ENCODE peak calls at places on chromosomes 3 and 15, in eight cellular contexts. One of them, this sample, is unnamed.

GRCh38 chr3:24341668-24342067 is 153.0 kb downstream of the THRB start:
- DNase-seq in astrocyte of the spinal cord: no peak
- DNase-seq in psoas muscle: no peak
- DNase-seq in transverse colon: no peak
- DNase-seq in ascending aorta: no peak
- DNase-seq in esophagus muscularis mucosa: no peak
- DNase-seq in epithelial cell of esophagus: no peak
- DNase-seq in pancreas: no peak
- DNase-seq in this sample: no peak

GRCh38 chr3:144085964-144086363 is 114.3 kb downstream of the DIPK2A start:
- DNase-seq in astrocyte of the spinal cord: peak
- DNase-seq in pancreas: no peak
- DNase-seq in psoas muscle: no peak
- DNase-seq in esophagus muscularis mucosa: no peak
- DNase-seq in transverse colon: no peak
- DNase-seq in epithelial cell of esophagus: peak
- DNase-seq in ascending aorta: no peak
- DNase-seq in this sample: peak

GRCh38 chr15:69119692-69120395 is 40.6 kb upstream of the GLCE start:
- DNase-seq in psoas muscle: no peak
- DNase-seq in astrocyte of the spinal cord: no peak
- DNase-seq in esophagus muscularis mucosa: no peak
- DNase-seq in transverse colon: no peak
- DNase-seq in pancreas: no peak
- DNase-seq in epithelial cell of esophagus: no peak
- DNase-seq in ascending aorta: no peak
- DNase-seq in this sample: no peak

GRCh38 chr3:143120716-143121239 is 1.2 kb downstream of the CHST2 start:
- DNase-seq in esophagus muscularis mucosa: no peak
- DNase-seq in epithelial cell of esophagus: peak
- DNase-seq in psoas muscle: no peak
- DNase-seq in pancreas: no peak
- DNase-seq in transverse colon: peak
- DNase-seq in astrocyte of the spinal cord: peak
- DNase-seq in ascending aorta: no peak
- DNase-seq in this sample: peak

GRCh38 chr3:140250010-140250825 is 315.2 kb downstream of the CLSTN2 start:
- DNase-seq in astrocyte of the spinal cord: no peak
- DNase-seq in ascending aorta: no peak
- DNase-seq in epithelial cell of esophagus: no peak
- DNase-seq in esophagus muscularis mucosa: peak
- DNase-seq in psoas muscle: peak
- DNase-seq in transverse colon: no peak
- DNase-seq in pancreas: no peak
- DNase-seq in this sample: no peak

GRCh38 chr3:177811111-177811510 is 613.8 kb upstream of the TBL1XR1 start:
- DNase-seq in psoas muscle: no peak
- DNase-seq in astrocyte of the spinal cord: no peak
- DNase-seq in ascending aorta: no peak
- DNase-seq in esophagus muscularis mucosa: no peak
- DNase-seq in pancreas: no peak
- DNase-seq in transverse colon: no peak
- DNase-seq in epithelial cell of esophagus: no peak
- DNase-seq in this sample: no peak

GRCh38 chr3:66693461-66693912 is 192.7 kb upstream of the LRIG1 start:
- DNase-seq in esophagus muscularis mucosa: no peak
- DNase-seq in pancreas: peak
- DNase-seq in transverse colon: peak
- DNase-seq in astrocyte of the spinal cord: peak
- DNase-seq in psoas muscle: peak
- DNase-seq in epithelial cell of esophagus: peak
- DNase-seq in ascending aorta: no peak
- DNase-seq in this sample: peak

GRCh38 chr15:71792521-71792920 is 17.8 kb upstream of the NR2E3 start:
- DNase-seq in psoas muscle: no peak
- DNase-seq in transverse colon: no peak
- DNase-seq in esophagus muscularis mucosa: no peak
- DNase-seq in astrocyte of the spinal cord: peak
- DNase-seq in epithelial cell of esophagus: peak
- DNase-seq in pancreas: no peak
- DNase-seq in ascending aorta: no peak
- DNase-seq in this sample: peak

GRCh38 chr3:124700880-124701684 is 29.2 kb upstream of the UMPS start:
- DNase-seq in transverse colon: no peak
- DNase-seq in ascending aorta: no peak
- DNase-seq in epithelial cell of esophagus: no peak
- DNase-seq in psoas muscle: no peak
- DNase-seq in astrocyte of the spinal cord: peak
- DNase-seq in pancreas: peak
- DNase-seq in esophagus muscularis mucosa: no peak
- DNase-seq in this sample: peak

GRCh38 chr3:3196148-3196861 is 16.8 kb upstream of the CRBN start:
- DNase-seq in astrocyte of the spinal cord: no peak
- DNase-seq in pancreas: no peak
- DNase-seq in epithelial cell of esophagus: peak
- DNase-seq in transverse colon: no peak
- DNase-seq in esophagus muscularis mucosa: no peak
- DNase-seq in psoas muscle: no peak
- DNase-seq in ascending aorta: no peak
- DNase-seq in this sample: no peak

GRCh38 chr3:32175607-32176197 is 62.8 kb upstream of the CMTM8 start:
- DNase-seq in ascending aorta: no peak
- DNase-seq in esophagus muscularis mucosa: no peak
- DNase-seq in pancreas: no peak
- DNase-seq in epithelial cell of esophagus: peak
- DNase-seq in psoas muscle: no peak
- DNase-seq in astrocyte of the spinal cord: peak
- DNase-seq in transverse colon: peak
- DNase-seq in this sample: peak

GRCh38 chr3:187811580-187812250 is 66.4 kb upstream of the BCL6 start:
- DNase-seq in ascending aorta: no peak
- DNase-seq in astrocyte of the spinal cord: peak
- DNase-seq in pancreas: no peak
- DNase-seq in epithelial cell of esophagus: peak
- DNase-seq in psoas muscle: no peak
- DNase-seq in transverse colon: no peak
- DNase-seq in esophagus muscularis mucosa: no peak
- DNase-seq in this sample: peak

GRCh38 chr3:143428351-143428750 is 308.8 kb downstream of the CHST2 start:
- DNase-seq in astrocyte of the spinal cord: no peak
- DNase-seq in psoas muscle: no peak
- DNase-seq in transverse colon: no peak
- DNase-seq in ascending aorta: no peak
- DNase-seq in pancreas: no peak
- DNase-seq in esophagus muscularis mucosa: no peak
- DNase-seq in epithelial cell of esophagus: no peak
- DNase-seq in this sample: no peak

GRCh38 chr15:82093774-82094211 is 48.0 kb upstream of the MEX3B start:
- DNase-seq in ascending aorta: no peak
- DNase-seq in esophagus muscularis mucosa: no peak
- DNase-seq in astrocyte of the spinal cord: peak
- DNase-seq in pancreas: no peak
- DNase-seq in psoas muscle: no peak
- DNase-seq in epithelial cell of esophagus: peak
- DNase-seq in transverse colon: no peak
- DNase-seq in this sample: peak

GRCh38 chr3:130014526-130014925 is 40.0 kb downstream of the TRH start:
- DNase-seq in epithelial cell of esophagus: no peak
- DNase-seq in pancreas: no peak
- DNase-seq in transverse colon: no peak
- DNase-seq in esophagus muscularis mucosa: no peak
- DNase-seq in ascending aorta: no peak
- DNase-seq in astrocyte of the spinal cord: no peak
- DNase-seq in psoas muscle: no peak
- DNase-seq in this sample: peak

GRCh38 chr3:31486865-31487533 is 45.7 kb upstream of the STT3B start:
- DNase-seq in ascending aorta: no peak
- DNase-seq in esophagus muscularis mucosa: peak
- DNase-seq in astrocyte of the spinal cord: no peak
- DNase-seq in pancreas: no peak
- DNase-seq in psoas muscle: no peak
- DNase-seq in epithelial cell of esophagus: no peak
- DNase-seq in transverse colon: no peak
- DNase-seq in this sample: no peak

GRCh38 chr3:59286791-59287531 is 237.1 kb upstream of the CFAP20DC start:
- DNase-seq in psoas muscle: no peak
- DNase-seq in ascending aorta: no peak
- DNase-seq in epithelial cell of esophagus: peak
- DNase-seq in pancreas: peak
- DNase-seq in esophagus muscularis mucosa: no peak
- DNase-seq in transverse colon: no peak
- DNase-seq in astrocyte of the spinal cord: no peak
- DNase-seq in this sample: peak

GRCh38 chr15:85024509-85025336 is 43.1 kb downstream of the PDE8A start:
- DNase-seq in psoas muscle: no peak
- DNase-seq in ascending aorta: no peak
- DNase-seq in transverse colon: no peak
- DNase-seq in pancreas: no peak
- DNase-seq in epithelial cell of esophagus: peak
- DNase-seq in astrocyte of the spinal cord: peak
- DNase-seq in esophagus muscularis mucosa: no peak
- DNase-seq in this sample: peak

GRCh38 chr15:34336947-34337556 is 529 bp downstream of the SLC12A6 start:
- DNase-seq in esophagus muscularis mucosa: no peak
- DNase-seq in ascending aorta: no peak
- DNase-seq in psoas muscle: no peak
- DNase-seq in epithelial cell of esophagus: no peak
- DNase-seq in transverse colon: peak
- DNase-seq in astrocyte of the spinal cord: no peak
- DNase-seq in pancreas: no peak
- DNase-seq in this sample: no peak

GRCh38 chr3:190172751-190173150 is 52.1 kb upstream of the P3H2 start:
- DNase-seq in esophagus muscularis mucosa: no peak
- DNase-seq in pancreas: no peak
- DNase-seq in ascending aorta: no peak
- DNase-seq in psoas muscle: no peak
- DNase-seq in astrocyte of the spinal cord: no peak
- DNase-seq in epithelial cell of esophagus: peak
- DNase-seq in transverse colon: no peak
- DNase-seq in this sample: peak

GRCh38 chr15:77013786-77014136 is 18.8 kb downstream of the PSTPIP1 start:
- DNase-seq in ascending aorta: no peak
- DNase-seq in astrocyte of the spinal cord: no peak
- DNase-seq in epithelial cell of esophagus: peak
- DNase-seq in transverse colon: peak
- DNase-seq in pancreas: no peak
- DNase-seq in psoas muscle: peak
- DNase-seq in esophagus muscularis mucosa: no peak
- DNase-seq in this sample: no peak

GRCh38 chr15:80484312-80484981 is 80.3 kb downstream of the ARNT2 start:
- DNase-seq in astrocyte of the spinal cord: peak
- DNase-seq in pancreas: no peak
- DNase-seq in psoas muscle: no peak
- DNase-seq in esophagus muscularis mucosa: no peak
- DNase-seq in ascending aorta: no peak
- DNase-seq in transverse colon: no peak
- DNase-seq in epithelial cell of esophagus: no peak
- DNase-seq in this sample: peak
- H3K4me3 ChIP-seq in astrocyte of the spinal cord: no peak
- H3K4me3 ChIP-seq in pancreas: no peak
- H3K4me3 ChIP-seq in psoas muscle: no peak
- H3K4me3 ChIP-seq in esophagus muscularis mucosa: no peak
- H3K4me3 ChIP-seq in ascending aorta: no peak
- H3K4me3 ChIP-seq in transverse colon: no peak
- H3K4me3 ChIP-seq in epithelial cell of esophagus: no peak
- H3K4me3 ChIP-seq in this sample: no peak

GRCh38 chr3:25661694-25662455 is 2.8 kb downstream of the TOP2B start:
- DNase-seq in astrocyte of the spinal cord: no peak
- DNase-seq in ascending aorta: no peak
- DNase-seq in psoas muscle: no peak
- DNase-seq in esophagus muscularis mucosa: no peak
- DNase-seq in epithelial cell of esophagus: peak
- DNase-seq in transverse colon: no peak
- DNase-seq in pancreas: no peak
- DNase-seq in this sample: peak
- TF ChIP-seq CTCF in astrocyte of the spinal cord: no peak
- TF ChIP-seq CTCF in ascending aorta: no peak
- TF ChIP-seq CTCF in psoas muscle: no peak
- TF ChIP-seq CTCF in esophagus muscularis mucosa: peak
- TF ChIP-seq CTCF in epithelial cell of esophagus: no peak
- TF ChIP-seq CTCF in transverse colon: no peak
- TF ChIP-seq CTCF in pancreas: no peak
- TF ChIP-seq CTCF in this sample: no peak

GRCh38 chr3:60758169-60758568 is 493.1 kb downstream of the FHIT start:
- DNase-seq in esophagus muscularis mucosa: no peak
- DNase-seq in pancreas: no peak
- DNase-seq in psoas muscle: no peak
- DNase-seq in ascending aorta: no peak
- DNase-seq in transverse colon: no peak
- DNase-seq in astrocyte of the spinal cord: no peak
- DNase-seq in epithelial cell of esophagus: no peak
- DNase-seq in this sample: no peak
- H3K4me3 ChIP-seq in esophagus muscularis mucosa: no peak
- H3K4me3 ChIP-seq in pancreas: no peak
- H3K4me3 ChIP-seq in psoas muscle: no peak
- H3K4me3 ChIP-seq in ascending aorta: no peak
- H3K4me3 ChIP-seq in transverse colon: no peak
- H3K4me3 ChIP-seq in astrocyte of the spinal cord: no peak
- H3K4me3 ChIP-seq in epithelial cell of esophagus: no peak
- H3K4me3 ChIP-seq in this sample: no peak

GRCh38 chr15:57340673-57341259 is 35.5 kb upstream of the CGNL1 start:
- DNase-seq in epithelial cell of esophagus: peak
- DNase-seq in ascending aorta: no peak
- DNase-seq in astrocyte of the spinal cord: peak
- DNase-seq in psoas muscle: no peak
- DNase-seq in transverse colon: peak
- DNase-seq in pancreas: peak
- DNase-seq in esophagus muscularis mucosa: no peak
- DNase-seq in this sample: peak

GRCh38 chr15:57343018-57343417 is 33.3 kb upstream of the CGNL1 start:
- DNase-seq in astrocyte of the spinal cord: no peak
- DNase-seq in ascending aorta: no peak
- DNase-seq in pancreas: no peak
- DNase-seq in transverse colon: no peak
- DNase-seq in epithelial cell of esophagus: no peak
- DNase-seq in esophagus muscularis mucosa: no peak
- DNase-seq in psoas muscle: no peak
- DNase-seq in this sample: no peak

GRCh38 chr15:57345584-57345983 is 30.7 kb upstream of the CGNL1 start:
- DNase-seq in esophagus muscularis mucosa: no peak
- DNase-seq in transverse colon: no peak
- DNase-seq in pancreas: no peak
- DNase-seq in psoas muscle: no peak
- DNase-seq in ascending aorta: no peak
- DNase-seq in astrocyte of the spinal cord: no peak
- DNase-seq in epithelial cell of esophagus: no peak
- DNase-seq in this sample: no peak

GRCh38 chr15:57344282-57344681 is 32.0 kb upstream of the CGNL1 start:
- DNase-seq in esophagus muscularis mucosa: no peak
- DNase-seq in epithelial cell of esophagus: no peak
- DNase-seq in psoas muscle: no peak
- DNase-seq in pancreas: no peak
- DNase-seq in astrocyte of the spinal cord: no peak
- DNase-seq in ascending aorta: no peak
- DNase-seq in transverse colon: no peak
- DNase-seq in this sample: no peak

DNA sequence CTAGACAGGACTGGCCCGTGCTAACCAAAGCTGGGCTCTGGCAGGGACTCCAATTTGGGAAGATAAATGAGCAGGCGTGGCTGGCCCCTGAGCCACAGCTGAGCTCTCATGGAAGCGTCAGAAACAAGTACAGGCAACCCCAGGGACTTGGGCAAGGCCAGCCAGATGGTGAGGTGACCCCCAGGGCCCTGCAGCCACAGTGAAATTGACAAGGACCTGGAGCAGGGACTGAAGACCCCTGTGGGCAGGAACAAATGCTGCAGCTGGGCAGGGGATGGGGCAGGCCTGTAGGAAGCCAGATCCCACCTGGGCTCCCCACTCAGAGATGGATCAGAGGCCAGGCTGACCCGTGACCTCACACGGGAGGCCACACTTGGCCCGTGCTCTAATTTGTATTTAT is 32.8 kb upstream of the CGNL1 start:
- DNase-seq in esophagus muscularis mucosa: no peak
- DNase-seq in pancreas: no peak
- DNase-seq in transverse colon: no peak
- DNase-seq in ascending aorta: no peak
- DNase-seq in astrocyte of the spinal cord: no peak
- DNase-seq in psoas muscle: no peak
- DNase-seq in epithelial cell of esophagus: no peak
- DNase-seq in this sample: no peak
- TF ChIP-seq CTCF in esophagus muscularis mucosa: no peak
- TF ChIP-seq CTCF in pancreas: no peak
- TF ChIP-seq CTCF in transverse colon: no peak
- TF ChIP-seq CTCF in ascending aorta: no peak
- TF ChIP-seq CTCF in astrocyte of the spinal cord: no peak
- TF ChIP-seq CTCF in psoas muscle: no peak
- TF ChIP-seq CTCF in epithelial cell of esophagus: no peak
- TF ChIP-seq CTCF in this sample: no peak